ENCODE peak calls at places on chromosomes 16 and 17, in eight cellular contexts. Q is HTR-8/SVneo; R is stimulated activated CD4-positive, alpha-beta T cell treated with anti-CD3 and anti-CD28 coated beads, Interleukin-4, amount 100 ng/mL, for 48 hours; J is CD4-positive, alpha-beta memory T cell; N is CD8-positive, alpha-beta memory T cell; O is mucosa of descending colon; U is Daoy; K is renal cortical epithelial cell. Y is an unnamed sample.

GRCh38 chr17:45677770-45678169 is 106.3 kb upstream of the CRHR1 start:
- DNase-seq in N (no peak), K (no peak), R (no peak), J (no peak), Q (no peak), U (peak), O (no peak), Y (no peak)

GRCh38 chr16:24624102-24624501 is 84.7 kb downstream of the RBBP6 start:
- DNase-seq in O (no peak), N (no peak), U (no peak), Q (no peak), J (no peak), R (no peak), K (no peak), Y (no peak)

GRCh38 chr16:56919099-56919800 is 12.7 kb upstream of the HERPUD1 start:
- DNase-seq in J (no peak), O (no peak), N (no peak), Q (no peak), U (no peak), K (no peak), R (no peak), Y (no peak)

GRCh38 chr17:2068589-2069051 is 13.7 kb downstream of the HIC1 start:
- DNase-seq in O (peak), N (peak), Q (no peak), J (no peak), R (no peak), K (no peak), U (peak), Y (no peak)

GRCh38 chr17:64291268-64291851 is 28.3 kb upstream of the TEX2 start:
- DNase-seq in N (no peak), R (no peak), Q (no peak), O (no peak), J (no peak), K (no peak), U (no peak), Y (no peak)

GRCh38 chr17:8918811-8919210 is 46.7 kb downstream of the PIK3R5 start:
- DNase-seq in U (peak), R (no peak), Q (no peak), K (no peak), O (no peak), N (no peak), J (no peak), Y (no peak)

GRCh38 chr16:77387810-77388209 is 47.0 kb downstream of the ADAMTS18 start:
- DNase-seq in N (no peak), R (no peak), U (no peak), Q (no peak), K (no peak), J (no peak), O (no peak), Y (no peak)

GRCh38 chr17:42347198-42347597 is 41.0 kb downstream of the STAT3 start:
- DNase-seq in R (no peak), N (no peak), U (peak), J (no peak), Q (peak), K (peak), O (no peak), Y (no peak)

GRCh38 chr17:2102931-2103398 is 48.1 kb downstream of the HIC1 start:
- DNase-seq in R (no peak), K (peak), U (no peak), J (no peak), Q (no peak), N (no peak), O (no peak), Y (no peak)

GRCh38 chr16:55282441-55282840 is 41.6 kb upstream of the IRX6 start:
- DNase-seq in J (no peak), O (no peak), N (no peak), R (no peak), K (no peak), U (no peak), Q (no peak), Y (no peak)

GRCh38 chr16:1862394-1862793 is 9.6 kb downstream of the MEIOB start:
- DNase-seq in U (no peak), J (no peak), R (no peak), N (no peak), K (no peak), O (no peak), Q (no peak), Y (no peak)

GRCh38 chr17:45248132-45248936 is 13.6 kb downstream of the SPATA32 start:
- DNase-seq in K (no peak), R (peak), U (no peak), N (peak), Q (peak), O (peak), J (peak), Y (peak)

GRCh38 chr17:50690887-50691549 is 16.7 kb downstream of the ANKRD40 start:
- DNase-seq in K (no peak), R (no peak), N (no peak), Q (no peak), O (no peak), U (no peak), J (no peak), Y (no peak)

GRCh38 chr16:11327277-11328171 is 17.7 kb upstream of the RMI2 start:
- DNase-seq in K (no peak), N (no peak), Q (no peak), U (no peak), R (no peak), J (peak), O (no peak), Y (no peak)

GRCh38 chr17:16944334-16945140 is 27.4 kb downstream of the TNFRSF13B start:
- DNase-seq in Q (no peak), O (no peak), R (no peak), U (peak), N (no peak), J (no peak), K (no peak), Y (no peak)

GRCh38 chr17:74117999-74118421 is 85.5 kb upstream of the RPL38 start:
- DNase-seq in O (no peak), R (no peak), N (no peak), Q (no peak), U (peak), J (no peak), K (no peak), Y (no peak)

GRCh38 chr16:25006504-25007055 is 8.6 kb downstream of the ARHGAP17 start:
- DNase-seq in N (no peak), R (no peak), U (peak), Q (no peak), K (no peak), J (no peak), O (no peak), Y (no peak)

GRCh38 chr16:79839851-79840321 is 239.3 kb upstream of the MAF start:
- DNase-seq in Q (no peak), O (no peak), R (no peak), N (no peak), U (no peak), K (no peak), J (no peak), Y (no peak)

GRCh38 chr17:38600416-38600815 is 5.3 kb downstream of the SRCIN1 start:
- DNase-seq in J (no peak), N (no peak), Q (no peak), K (no peak), O (no peak), U (no peak), R (no peak), Y (no peak)

GRCh38 chr17:78337244-78338109 is 22.4 kb downstream of the SOCS3 start:
- DNase-seq in K (peak), O (no peak), U (peak), N (no peak), R (no peak), J (no peak), Q (no peak), Y (no peak)

GRCh38 chr16:405548-406506 is 4.1 kb downstream of the DECR2 start:
- DNase-seq in U (no peak), N (no peak), J (no peak), O (no peak), R (no peak), K (no peak), Q (no peak), Y (no peak)

GRCh38 chr16:31008154-31008950 is 2.1 kb downstream of the STX1B start:
- DNase-seq in R (no peak), U (peak), O (no peak), N (no peak), K (peak), J (no peak), Q (peak), Y (no peak)

GRCh38 chr17:32396343-32396742 is 46.4 kb downstream of the ZNF207 start:
- DNase-seq in Q (no peak), R (no peak), N (no peak), O (no peak), J (no peak), K (no peak), U (no peak), Y (no peak)

GRCh38 chr17:73833779-73834613 is 189.8 kb upstream of the SDK2 start:
- DNase-seq in Q (no peak), J (no peak), N (no peak), R (no peak), U (peak), K (peak), O (no peak), Y (no peak)

Y was measured in naive thymus-derived CD4-positive, alpha-beta T cell.